ENCODE peak calls at places on chromosomes 13 and 19, in eight cellular contexts. R is astrocyte, C is GM23338, S is fibroblast of lung, P is transverse colon, E is body of pancreas, Z is thoracic aorta, W is suprapubic skin. X is an unnamed sample.

GRCh38 chr13:110407021-110407420 is 99.9 kb downstream of the COL4A2 start:
- DNase-seq in R (no peak), C (no peak), S (no peak), P (no peak), E (no peak), Z (no peak), W (no peak), X (no peak)

GRCh38 chr13:52892925-52893324 is 44.5 kb upstream of the PCDH8 start:
- DNase-seq in R (no peak), C (no peak), S (no peak), P (no peak), E (no peak), Z (no peak), W (no peak), X (no peak)

GRCh38 chr19:8050274-8051096 is 2.1 kb upstream of the CCL25 start:
- DNase-seq in R (peak; percentile 22), C (peak; percentile 100), S (peak; percentile 47), P (peak; percentile 82), E (peak; percentile 90), Z (peak; percentile 45), W (peak; percentile 87), X (peak; percentile 92)

GRCh38 chr19:4186087-4186993 is 3.9 kb downstream of the ANKRD24 start:
- DNase-seq in R (peak; percentile 15), C (peak; percentile 96), S (peak; percentile 31), P (peak; percentile 91), E (peak; percentile 77), Z (no peak), W (no peak), X (peak; percentile 95)

GRCh38 chr19:5563941-5564612 is 3.7 kb downstream of the TINCR start:
- DNase-seq in R (no peak), C (no peak), S (no peak), P (no peak), E (no peak), Z (no peak), W (no peak), X (no peak)

GRCh38 chr19:46830864-46831263 is 19.8 kb downstream of the AP2S1 start:
- DNase-seq in R (no peak), C (no peak), S (no peak), P (no peak), E (no peak), Z (no peak), W (no peak), X (no peak)

GRCh38 chr13:25752957-25753540 is 298.8 kb downstream of the SHISA2 start:
- DNase-seq in R (peak; percentile 94), C (no peak), S (peak; percentile 95), P (peak; percentile 35), E (peak; percentile 43), Z (peak; percentile 25), W (no peak), X (peak; percentile 68)

GRCh38 chr13:69496951-69497350 is 610.7 kb upstream of the ATXN8OS start:
- DNase-seq in R (no peak), C (no peak), S (no peak), P (no peak), E (no peak), Z (no peak), W (no peak), X (no peak)

GRCh38 chr13:93325303-93326297 is 99.0 kb downstream of the GPC6 start:
- DNase-seq in R (no peak), C (no peak), S (no peak), P (no peak), E (no peak), Z (no peak), W (no peak), X (no peak)

GRCh38 chr13:59452189-59452588 is 711.5 kb downstream of the DIAPH3 start:
- DNase-seq in R (no peak), C (no peak), S (no peak), P (no peak), E (peak; percentile 13), Z (no peak), W (no peak), X (no peak)

GRCh38 chr19:33310606-33311325 is 8.4 kb upstream of the CEBPA start:
- DNase-seq in R (no peak), C (peak; percentile 45), S (no peak), P (peak; percentile 48), E (peak; percentile 77), Z (no peak), W (no peak), X (peak; percentile 71)

GRCh38 chr19:38266981-38267597 is 2.7 kb downstream of the SPINT2 start:
- DNase-seq in R (peak; percentile 68), C (no peak), S (peak; percentile 73), P (peak; percentile 61), E (peak; percentile 45), Z (no peak), W (no peak), X (peak; percentile 70)

GRCh38 chr19:49767380-49767779 is 579 bp downstream of the AP2A1 start:
- DNase-seq in R (no peak), C (peak; percentile 46), S (no peak), P (no peak), E (no peak), Z (no peak), W (no peak), X (no peak)

GRCh38 chr13:84896128-84896527 is 903.1 kb downstream of the SLITRK6 start:
- DNase-seq in R (peak; percentile 18), C (peak; percentile 71), S (peak; percentile 34), P (peak; percentile 11), E (peak; percentile 19), Z (no peak), W (no peak), X (peak; percentile 37)

GRCh38 chr13:33262069-33262487 is 23.5 kb downstream of the STARD13 start:
- DNase-seq in R (peak; percentile 76), C (no peak), S (peak; percentile 82), P (peak; percentile 39), E (no peak), Z (no peak), W (no peak), X (peak; percentile 32)

GRCh38 chr19:13277104-13277809 is 127.0 kb downstream of the IER2 start:
- DNase-seq in R (peak; percentile 48), C (peak; percentile 86), S (peak; percentile 53), P (peak; percentile 58), E (peak; percentile 72), Z (no peak), W (no peak), X (peak; percentile 78)

GRCh38 chr19:54696117-54696548 is 28.1 kb upstream of the KIR3DL3 start:
- DNase-seq in R (no peak), C (no peak), S (no peak), P (no peak), E (no peak), Z (no peak), W (no peak), X (no peak)

GRCh38 chr19:35306473-35307246 is 14.7 kb downstream of the MAG start:
- DNase-seq in R (no peak), C (peak; percentile 75), S (no peak), P (no peak), E (no peak), Z (no peak), W (peak; percentile 32), X (no peak)
- H3K4me3 ChIP-seq in R (no peak overlapping the region), C (no peak overlapping the region), S (no peak overlapping the region), P (no peak overlapping the region), E (no peak overlapping the region), Z (no peak overlapping the region), W (no peak overlapping the region), X (no peak overlapping the region)

GRCh38 chr19:30792561-30793505 is 420.6 kb downstream of the ZNF536 start:
- DNase-seq in R (no peak), C (no peak), S (no peak), P (no peak), E (no peak), Z (no peak), W (no peak), X (no peak)

GRCh38 chr19:30795727-30796126 is 423.5 kb downstream of the ZNF536 start:
- DNase-seq in R (no peak), C (no peak), S (no peak), P (no peak), E (no peak), Z (no peak), W (no peak), X (no peak)

GRCh38 chr19:30790048-30790680 is 418.0 kb downstream of the ZNF536 start:
- DNase-seq in R (no peak), C (no peak), S (no peak), P (no peak), E (no peak), Z (no peak), W (no peak), X (no peak)

GRCh38 chr19:30788105-30788765 is 416.1 kb downstream of the ZNF536 start:
- DNase-seq in R (no peak), C (no peak), S (no peak), P (no peak), E (no peak), Z (no peak), W (no peak), X (no peak)

GRCh38 chr19:30791116-30791515 is 418.9 kb downstream of the ZNF536 start:
- DNase-seq in R (no peak), C (no peak), S (no peak), P (no peak), E (no peak), Z (no peak), W (no peak), X (no peak)
- H3K27ac ChIP-seq in R (no peak overlapping the region), C (no peak overlapping the region), S (no peak overlapping the region), P (no peak overlapping the region), E (no peak overlapping the region), Z (no peak overlapping the region), W (peak overlapping the region; percentile 20), X (no peak overlapping the region)

DNA sequence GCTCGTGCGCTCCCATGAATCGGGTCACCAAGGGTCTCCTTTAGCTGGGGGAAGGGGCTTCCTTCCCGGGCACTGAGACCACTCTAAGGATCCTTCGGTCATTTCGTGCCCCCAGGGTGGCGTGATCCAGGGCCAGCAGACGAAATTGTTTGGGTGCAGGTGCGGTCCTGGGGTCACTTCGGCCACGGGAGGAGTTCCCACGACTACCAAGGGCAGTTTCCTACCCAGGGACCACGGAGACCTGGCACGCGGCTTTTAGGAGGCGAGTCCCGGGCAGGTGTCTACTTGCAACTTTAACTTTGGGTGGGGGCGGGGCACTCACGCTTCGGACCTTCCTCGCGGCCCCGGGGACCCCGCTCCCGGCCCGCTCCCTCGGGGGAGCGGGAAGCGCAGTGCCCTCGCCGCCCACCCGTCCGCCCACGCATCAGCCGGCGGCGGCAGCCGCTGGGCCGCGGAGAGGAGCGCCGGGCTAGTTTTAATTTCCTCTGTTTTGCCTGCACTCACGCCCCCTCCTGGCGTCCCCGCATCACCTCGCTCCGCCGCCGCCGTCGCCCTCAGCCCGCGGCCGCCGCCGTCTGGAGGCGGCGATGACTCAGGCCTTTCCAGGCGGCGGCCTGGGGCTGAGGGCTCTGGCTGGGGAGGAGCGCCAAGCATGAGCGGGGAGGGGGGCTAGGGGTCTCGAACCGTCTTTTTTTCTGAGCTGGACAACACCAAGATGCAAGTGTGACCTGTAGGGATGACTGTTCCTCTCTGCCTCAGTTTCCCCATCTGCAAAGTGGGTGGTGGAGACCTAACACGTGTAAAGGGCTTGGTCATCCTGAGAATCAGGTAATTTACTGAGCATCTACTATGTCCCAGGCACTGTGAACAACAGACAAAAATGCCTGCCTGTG is 21.8 kb downstream of the OLFM2 start:
- DNase-seq in R (peak; percentile 53), C (peak; percentile 92), S (peak; percentile 77), P (peak; percentile 76), E (peak; percentile 81), Z (no peak), W (peak; percentile 75), X (peak; percentile 66)
- TF ChIP-seq CTCF in R (peak; percentile 24), C (peak; percentile 45), S (peak; percentile 41), P (peak; percentile 55), E (peak; percentile 21), Z (peak; percentile 43), W (peak; percentile 78), X (peak; percentile 37)

GRCh38 chr19:1360818-1361461 is 22.8 kb upstream of the NDUFS7 start:
- DNase-seq in R (peak; percentile 89), C (no peak), S (peak; percentile 93), P (peak; percentile 35), E (peak; percentile 67), Z (no peak), W (no peak), X (no peak)
- H3K4me3 ChIP-seq in R (peak overlapping the region; percentile 53), C (no peak overlapping the region), S (peak overlapping the region; percentile 26), P (peak overlapping the region; percentile 18), E (no peak overlapping the region), Z (peak overlapping the region; percentile 58), W (peak overlapping the region; percentile 33), X (no peak overlapping the region)

X was measured in colonic mucosa.